ENCODE peak calls at places on chromosome 4, in eight cellular contexts. H is HCT116, A is dorsolateral prefrontal cortex, K is fibroblast of lung, V is bronchial epithelial cell, G is H9, L is gastrocnemius medialis, P is colonic mucosa. R is an unnamed sample.

GRCh38 chr4:41156574-41156973 is 57.8 kb downstream of the APBB2 start:
- DNase-seq in A (no peak), G (no peak), P (no peak), H (peak; percentile 66), L (no peak), K (peak; percentile 84), V (no peak), R (no peak)

GRCh38 chr4:162837679-162838078 is 329.0 kb downstream of the NAF1 start:
- DNase-seq in L (no peak), G (no peak), P (no peak), V (no peak), K (no peak), H (no peak), A (no peak), R (no peak)

GRCh38 chr4:54281060-54281781 is 52.1 kb downstream of the PDGFRA start:
- DNase-seq in V (peak; percentile 66), A (no peak), P (peak; percentile 30), K (peak; percentile 98), H (no peak), L (peak; percentile 80), G (no peak), R (no peak)

GRCh38 chr4:145656156-145656555 is 23.8 kb upstream of the C4orf51 start:
- DNase-seq in L (no peak), H (no peak), G (no peak), P (no peak), K (no peak), V (no peak), A (no peak), R (no peak)

GRCh38 chr4:20370284-20370683 is 118.6 kb downstream of the SLIT2 start:
- DNase-seq in V (no peak), G (no peak), A (no peak), K (peak; percentile 24), H (no peak), L (no peak), P (no peak), R (no peak)

GRCh38 chr4:172708184-172708583 is 460.4 kb upstream of the GALNT7 start:
- DNase-seq in H (no peak), P (no peak), V (no peak), L (no peak), K (no peak), G (peak; percentile 26), A (no peak), R (no peak)

GRCh38 chr4:152189451-152190179 is 346.3 kb downstream of the FBXW7 start:
- DNase-seq in A (no peak), P (no peak), L (no peak), K (no peak), G (no peak), V (no peak), H (no peak), R (no peak)

GRCh38 chr4:62487016-62487415 is 1286.9 kb downstream of the ADGRL3 start:
- DNase-seq in L (no peak), P (no peak), G (no peak), K (no peak), A (no peak), V (peak; percentile 12), H (no peak), R (no peak)

GRCh38 chr4:155761047-155761446 is 2.2 kb downstream of the GUCY1B1 start:
- DNase-seq in G (no peak), H (no peak), A (no peak), K (no peak), V (no peak), P (no peak), L (no peak), R (no peak)

GRCh38 chr4:80335554-80336358 is at the start of gene CFAP299:
- DNase-seq in K (peak; percentile 87), L (peak; percentile 59), G (peak; percentile 93), P (peak; percentile 92), V (peak; percentile 85), A (peak; percentile 54), H (peak; percentile 70), R (peak; percentile 89)
- TF ChIP-seq CTCF in K (peak; percentile 50), L (no peak), G (peak; percentile 66), P (peak; percentile 22), V (peak; percentile 64), A (peak; percentile 36), H (peak; percentile 50), R (peak; percentile 74)

GRCh38 chr4:113943085-113943484 is 36.4 kb downstream of the ARSJ start:
- DNase-seq in G (no peak), P (no peak), A (no peak), H (no peak), K (no peak), V (no peak), L (no peak), R (no peak)
- TF ChIP-seq CTCF in G (no peak), P (no peak), A (no peak), H (no peak), K (no peak), V (no peak), L (no peak), R (no peak)

GRCh38 chr4:113294910-113295309 is 245.5 kb downstream of the ANK2 start:
- DNase-seq in P (no peak), A (no peak), V (no peak), L (no peak), K (no peak), H (no peak), G (no peak), R (no peak)
- TF ChIP-seq CTCF in P (no peak), A (no peak), V (peak; percentile 2), L (no peak), K (no peak), H (peak; percentile 9), G (no peak), R (peak; percentile 11)

GRCh38 chr4:3367866-3368265 is 73.9 kb upstream of the HGFAC start:
- DNase-seq in H (no peak), K (no peak), V (no peak), P (no peak), L (no peak), A (no peak), G (no peak), R (no peak)

GRCh38 chr4:3365871-3366842 is 73.3 kb downstream of the RGS12 start:
- DNase-seq in G (no peak), V (no peak), A (no peak), K (no peak), L (no peak), H (no peak), P (no peak), R (no peak)

GRCh38 chr4:3368334-3368733 is 73.4 kb upstream of the HGFAC start:
- DNase-seq in V (no peak), G (no peak), P (no peak), A (no peak), K (no peak), L (no peak), H (no peak), R (no peak)

GRCh38 chr4:3365326-3365725 is 72.5 kb downstream of the RGS12 start:
- DNase-seq in K (no peak), H (no peak), L (no peak), A (no peak), G (no peak), P (no peak), V (no peak), R (no peak)

GRCh38 chr4:3366893-3367775 is 74.3 kb downstream of the RGS12 start:
- DNase-seq in G (no peak), P (no peak), H (no peak), V (no peak), K (no peak), A (no peak), L (no peak), R (no peak)
- TF ChIP-seq CTCF in G (peak; percentile 20), P (no peak), H (no peak), V (no peak), K (no peak), A (no peak), L (no peak), R (no peak)

DNA sequence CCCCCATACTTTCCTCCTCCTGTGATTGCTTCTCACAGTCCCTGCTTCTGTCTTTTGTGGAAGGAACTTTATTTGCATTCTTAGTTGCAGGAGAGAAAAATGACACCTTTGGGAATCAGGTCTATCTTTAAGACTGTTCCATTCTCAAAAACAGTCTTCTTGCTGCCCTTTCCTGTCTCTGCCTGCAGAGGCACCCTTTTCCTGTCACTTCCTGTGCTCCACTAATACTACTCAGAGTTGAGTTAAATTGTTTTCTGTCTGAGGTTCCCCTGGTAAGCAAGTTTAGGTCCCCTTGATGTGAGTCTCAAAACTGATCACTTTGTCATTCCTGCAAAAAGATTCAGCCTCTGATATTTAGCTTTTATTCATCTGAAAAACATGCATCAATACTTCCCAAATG is 208.8 kb upstream of the CLNK start:
- DNase-seq in K (no peak), P (no peak), H (no peak), G (peak; percentile 32), A (no peak), V (peak; percentile 20), L (no peak), R (no peak)
- TF ChIP-seq CTCF in K (no peak), P (no peak), H (peak; percentile 62), G (peak; percentile 71), A (peak; percentile 45), V (peak; percentile 65), L (no peak), R (peak; percentile 43)

DNA sequence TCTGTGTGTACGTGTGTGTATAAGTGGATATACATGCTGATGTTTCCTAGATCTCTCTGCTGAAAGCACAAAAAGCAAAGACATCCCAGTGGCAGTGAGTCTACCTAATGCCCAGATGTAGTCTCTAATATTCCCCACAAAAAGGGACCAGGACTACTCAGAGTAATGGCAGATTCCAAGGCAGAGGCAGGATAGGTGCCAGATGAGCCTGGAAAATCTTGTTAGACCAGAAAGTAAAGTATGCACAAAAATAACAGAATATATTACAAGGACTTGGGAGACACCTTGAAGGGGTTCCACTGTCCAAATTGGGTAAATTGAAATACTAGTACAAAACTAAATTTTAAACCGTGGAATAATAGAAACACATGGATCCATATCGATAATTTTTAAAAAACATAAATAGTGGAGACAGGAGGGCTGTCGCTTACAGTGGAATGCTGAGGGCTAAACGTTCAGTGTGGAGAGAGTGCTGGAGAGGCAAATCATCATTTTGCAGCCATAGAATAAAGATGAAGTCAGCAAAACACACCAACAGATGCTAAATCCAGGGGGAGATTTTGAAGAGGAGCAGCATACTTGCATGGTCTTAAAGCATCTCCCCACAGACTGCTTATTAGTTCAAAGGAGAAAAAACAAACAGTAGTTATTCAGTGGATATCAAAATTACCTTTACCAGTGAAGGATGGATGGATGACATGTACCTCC is 123.4 kb upstream of the TSPAN5 start:
- DNase-seq in H (no peak), P (no peak), A (no peak), G (no peak), L (no peak), K (no peak), V (no peak), R (no peak)
- TF ChIP-seq CTCF in H (no peak), P (no peak), A (no peak), G (no peak), L (no peak), K (no peak), V (no peak), R (no peak)

R was measured in osteocyte.